ENCODE peak calls at places on chromosome X, in six cellular contexts. I is HCT116; G is brain microvascular endothelial cell; H is suprapubic skin; O is BE2C; J is CD8-positive, alpha-beta T cell. P is an unnamed sample.

GRCh38 chrX:101749436-101749835 is 89.8 kb upstream of the ARMCX2 start:
- DNase-seq in G (no peak), I (no peak), O (no peak), J (no peak), H (no peak), P (no peak)

GRCh38 chrX:9873952-9874351 is 87.7 kb downstream of the SHROOM2 start:
- DNase-seq in O (peak; percentile 36), I (peak; percentile 10), H (no peak), J (peak; percentile 14), G (no peak), P (peak; percentile 30)

GRCh38 chrX:120697053-120697452 is 67.2 kb upstream of the C1GALT1C1 start:
- DNase-seq in H (no peak), G (no peak), I (no peak), J (peak; percentile 16), O (no peak), P (peak; percentile 51)

GRCh38 chrX:134685662-134686061 is 27.4 kb upstream of the PLAC1 start:
- DNase-seq in J (no peak), G (peak; percentile 51), I (no peak), O (no peak), H (no peak), P (peak; percentile 14)

GRCh38 chrX:134571831-134572230 is 86.4 kb downstream of the PLAC1 start:
- DNase-seq in H (no peak), O (no peak), I (no peak), G (no peak), J (no peak), P (no peak)

GRCh38 chrX:107566603-107567262 is 61.6 kb upstream of the PRPS1 start:
- DNase-seq in J (no peak), I (no peak), O (no peak), H (no peak), G (peak; percentile 3), P (no peak)

GRCh38 chrX:113962338-113962737 is 621.5 kb upstream of the HTR2C start:
- DNase-seq in J (no peak), I (no peak), O (no peak), H (no peak), G (no peak), P (no peak)

GRCh38 chrX:52139545-52139895 is 45.2 kb upstream of the MAGED4 start:
- DNase-seq in O (no peak), J (no peak), I (no peak), H (no peak), G (no peak), P (no peak)

GRCh38 chrX:45824471-45824870 is 623.8 kb upstream of the DIPK2B start:
- DNase-seq in I (peak; percentile 89), J (peak; percentile 15), O (peak; percentile 10), H (no peak), G (peak; percentile 91), P (no peak)

GRCh38 chrX:40558590-40558989 is 22.2 kb upstream of the ATP6AP2 start:
- DNase-seq in H (no peak), O (no peak), I (no peak), J (no peak), G (no peak), P (no peak)

GRCh38 chrX:29024813-29025342 is 437.6 kb downstream of the IL1RAPL1 start:
- DNase-seq in H (no peak), I (no peak), J (no peak), O (no peak), G (no peak), P (no peak)
- TF ChIP-seq CTCF in H (no peak), I (no peak), J (no peak), O (no peak), G (no peak), P (no peak)

GRCh38 chrX:154098551-154098950 is 1.0 kb upstream of the MECP2 start:
- DNase-seq in H (no peak), I (no peak), G (no peak), J (no peak), O (no peak), P (no peak)
- H3K4me3 ChIP-seq in H (no peak overlapping the region), I (no peak overlapping the region), G (no peak overlapping the region), J (no peak overlapping the region), O (no peak overlapping the region), P (no peak overlapping the region)

GRCh38 chrX:112078606-112079005 is 4.0 kb downstream of the TRPC5 start:
- DNase-seq in J (no peak), H (no peak), G (no peak), O (no peak), I (no peak), P (no peak)
- H3K27me3 ChIP-seq in J (no peaks in the 10 kb centered on the region), H (peaks cover 24% of the 10 kb centered on the region), G (no peaks in the 10 kb centered on the region), O (no peaks in the 10 kb centered on the region), I (peaks cover 5% of the 10 kb centered on the region), P (no peaks in the 10 kb centered on the region)

GRCh38 chrX:8179653-8180052 is 8.6 kb upstream of the VCX2 start:
- DNase-seq in I (no peak), G (no peak), H (no peak), J (no peak), O (no peak), P (no peak)
- TF ChIP-seq CTCF in I (no peak), G (peak; percentile 14), H (no peak), J (no peak), O (no peak), P (no peak)

GRCh38 chrX:2967998-2968909 is 38.1 kb upstream of the ARSH start:
- DNase-seq in I (no peak), G (peak; percentile 78), O (no peak), J (no peak), H (no peak), P (no peak)
- H3K4me3 ChIP-seq in I (no peak overlapping the region), G (peak overlapping the region; percentile 42), O (no peak overlapping the region), J (peak overlapping the region; percentile 23), H (peak overlapping the region; percentile 28), P (no peak overlapping the region)

GRCh38 chrX:72304877-72305276 is 837 bp downstream of the CITED1 start:
- DNase-seq in I (no peak), G (no peak), O (no peak), H (no peak), J (no peak), P (no peak)
- H3K27me3 ChIP-seq in I (no peaks in the 10 kb centered on the region), G (peaks cover 86% of the 10 kb centered on the region), O (peaks cover 21% of the 10 kb centered on the region), H (peaks cover 26% of the 10 kb centered on the region), J (peaks cover 20% of the 10 kb centered on the region), P (peaks cover 3% of the 10 kb centered on the region)

DNA sequence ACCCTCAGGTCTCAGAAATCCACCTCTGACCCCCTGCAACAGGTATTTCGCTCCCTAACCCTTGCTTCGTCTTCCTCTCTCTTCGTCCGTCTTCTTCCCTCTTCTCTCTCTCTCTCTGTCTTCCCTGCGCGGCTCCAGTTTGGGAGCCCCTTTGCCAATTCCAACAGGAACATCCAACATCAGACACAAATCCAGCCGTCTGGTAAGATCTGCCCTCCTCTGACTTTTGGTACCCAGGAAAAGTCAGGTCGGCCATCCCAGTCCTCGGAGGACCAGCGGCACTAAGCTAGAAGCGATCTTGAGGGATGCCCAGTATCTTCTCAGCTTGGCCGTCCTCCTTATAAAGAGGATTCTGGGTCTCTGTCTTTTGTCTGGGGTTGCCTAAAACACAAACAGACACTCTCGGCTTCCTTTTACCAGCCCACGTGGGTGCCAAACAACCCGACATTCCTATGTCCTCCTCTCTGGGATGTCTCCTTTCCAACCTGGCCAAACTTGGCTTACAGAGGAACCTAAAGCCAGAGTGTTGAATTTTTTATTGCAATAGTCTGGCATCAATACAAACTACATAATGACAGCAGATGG is 7.7 kb downstream of the ASMTL start:
- DNase-seq in J (peak; percentile 1), O (no peak), I (no peak), G (no peak), H (peak; percentile 8), P (no peak)
- TF ChIP-seq CTCF in J (no peak), O (no peak), I (no peak), G (no peak), H (no peak), P (no peak)

GRCh38 chrX:131577999-131578734 is 34.3 kb downstream of the OR13H1 start:
- DNase-seq in G (no peak), O (no peak), H (no peak), I (no peak), J (no peak), P (no peak)
- H3K4me3 ChIP-seq in G (no peak overlapping the region), O (no peak overlapping the region), H (no peak overlapping the region), I (peak overlapping the region; percentile 69), J (no peak overlapping the region), P (no peak overlapping the region)

GRCh38 chrX:137428777-137429564 is 137.0 kb upstream of the ZIC3 start:
- DNase-seq in I (no peak), G (no peak), J (no peak), H (no peak), O (no peak), P (no peak)

GRCh38 chrX:137427061-137427778 is 138.7 kb upstream of the ZIC3 start:
- DNase-seq in J (no peak), O (no peak), H (no peak), G (no peak), I (no peak), P (no peak)

GRCh38 chrX:137428251-137428661 is 137.7 kb upstream of the ZIC3 start:
- DNase-seq in O (no peak), H (no peak), G (no peak), I (no peak), J (no peak), P (no peak)

GRCh38 chrX:137425273-137425902 is 140.5 kb upstream of the ZIC3 start:
- DNase-seq in J (no peak), H (no peak), I (no peak), G (no peak), O (no peak), P (no peak)

DNA sequence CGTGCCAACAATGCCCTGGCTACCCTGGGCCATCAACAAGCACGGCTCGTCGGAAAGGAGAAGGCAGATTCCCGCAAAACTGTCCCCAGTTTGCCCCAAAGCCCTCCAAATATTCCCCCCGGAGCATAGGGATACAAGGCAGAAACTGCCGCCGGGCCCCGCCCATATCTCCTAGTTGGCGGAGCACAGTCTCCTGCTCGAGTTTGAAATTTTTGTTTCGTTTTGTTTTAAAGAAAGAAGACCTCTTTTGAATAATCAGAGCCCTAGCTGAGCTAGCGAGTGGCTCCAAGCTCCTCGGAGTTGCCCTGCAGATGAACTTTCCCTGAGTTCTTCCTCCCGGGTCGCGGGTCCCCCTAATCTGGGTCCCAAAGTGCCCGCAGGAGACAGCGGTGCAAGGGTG is 138.1 kb upstream of the ZIC3 start:
- DNase-seq in I (no peak), J (no peak), H (no peak), G (no peak), O (no peak), P (no peak)
- H3K27me3 ChIP-seq in I (no peaks in the 10 kb centered on the region), J (peaks cover 37% of the 10 kb centered on the region), H (peaks cover 68% of the 10 kb centered on the region), G (peaks cover 7% of the 10 kb centered on the region), O (peaks cover 32% of the 10 kb centered on the region), P (no peaks in the 10 kb centered on the region)

DNA sequence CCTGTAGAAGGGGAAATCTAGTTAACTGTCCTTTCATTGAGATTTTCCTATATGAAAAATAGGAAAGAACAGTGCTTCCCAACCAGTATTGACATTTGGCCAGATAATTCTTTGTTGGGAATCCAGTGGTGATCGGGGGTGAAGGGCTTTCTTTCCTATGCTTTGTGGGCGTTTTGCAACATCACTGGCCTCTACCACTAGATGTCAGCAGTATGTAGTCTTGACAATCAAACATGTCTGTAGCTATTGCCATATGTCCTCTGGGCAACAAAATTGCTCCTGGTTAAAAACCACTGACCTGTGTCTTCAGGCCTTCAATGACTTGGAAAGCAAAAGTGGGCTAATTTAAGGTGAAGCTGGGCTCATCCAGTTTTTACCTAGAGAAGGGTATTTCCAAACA is 658.5 kb downstream of the DACH2 start:
- DNase-seq in G (peak; percentile 2), O (no peak), I (no peak), J (no peak), H (no peak), P (no peak)
- TF ChIP-seq CTCF in G (peak; percentile 40), O (peak; percentile 28), I (no peak), J (no peak), H (no peak), P (peak; percentile 61)

P was measured in GM06990.